ENCODE peak calls at places on chromosomes 11 and 22, in nine cellular contexts. One of them, this sample, is unnamed.

GRCh38 chr11:68471360-68472340 is 11.1 kb downstream of the PPP6R3 start:
- DNase-seq in stimulated activated CD4-positive, alpha-beta T cell treated with anti-CD3 and anti-CD28 coated beads, Interleukin-1b, Interleukin-23, amount 100 ng/mL, for 1 hour: no peak
- DNase-seq in neural progenitor cell: no peak
- DNase-seq in mesendoderm: no peak
- DNase-seq in EH: peak; percentile 48
- DNase-seq in memory B cell: no peak
- DNase-seq in cardiac fibroblast: peak; percentile 85
- DNase-seq in prostate gland: no peak
- DNase-seq in nephron progenitor cell: no peak
- DNase-seq in this sample: no peak

GRCh38 chr11:68146704-68147474 is 25.7 kb upstream of the CHKA start:
- DNase-seq in stimulated activated CD4-positive, alpha-beta T cell treated with anti-CD3 and anti-CD28 coated beads, Interleukin-1b, Interleukin-23, amount 100 ng/mL, for 1 hour: no peak
- DNase-seq in neural progenitor cell: no peak
- DNase-seq in mesendoderm: no peak
- DNase-seq in EH: peak; percentile 59
- DNase-seq in memory B cell: no peak
- DNase-seq in cardiac fibroblast: peak; percentile 22
- DNase-seq in prostate gland: peak; percentile 60
- DNase-seq in nephron progenitor cell: no peak
- DNase-seq in this sample: no peak

GRCh38 chr22:20887375-20887774 is 28.6 kb downstream of the SNAP29 start:
- DNase-seq in stimulated activated CD4-positive, alpha-beta T cell treated with anti-CD3 and anti-CD28 coated beads, Interleukin-1b, Interleukin-23, amount 100 ng/mL, for 1 hour: no peak
- DNase-seq in neural progenitor cell: no peak
- DNase-seq in mesendoderm: no peak
- DNase-seq in EH: peak; percentile 26
- DNase-seq in memory B cell: no peak
- DNase-seq in cardiac fibroblast: no peak
- DNase-seq in prostate gland: no peak
- DNase-seq in nephron progenitor cell: no peak
- DNase-seq in this sample: no peak

GRCh38 chr11:66720223-66720898 is 8.7 kb downstream of the SPTBN2 start:
- DNase-seq in stimulated activated CD4-positive, alpha-beta T cell treated with anti-CD3 and anti-CD28 coated beads, Interleukin-1b, Interleukin-23, amount 100 ng/mL, for 1 hour: no peak
- DNase-seq in neural progenitor cell: peak; percentile 79
- DNase-seq in mesendoderm: peak; percentile 93
- DNase-seq in EH: peak; percentile 54
- DNase-seq in memory B cell: no peak
- DNase-seq in cardiac fibroblast: no peak
- DNase-seq in prostate gland: peak; percentile 62
- DNase-seq in nephron progenitor cell: peak; percentile 78
- DNase-seq in this sample: no peak

GRCh38 chr22:38657248-38657909 is 941 bp downstream of the CBY1 start:
- DNase-seq in stimulated activated CD4-positive, alpha-beta T cell treated with anti-CD3 and anti-CD28 coated beads, Interleukin-1b, Interleukin-23, amount 100 ng/mL, for 1 hour: no peak
- DNase-seq in neural progenitor cell: peak; percentile 32
- DNase-seq in mesendoderm: peak; percentile 51
- DNase-seq in EH: peak; percentile 33
- DNase-seq in memory B cell: no peak
- DNase-seq in cardiac fibroblast: peak; percentile 10
- DNase-seq in prostate gland: no peak
- DNase-seq in nephron progenitor cell: peak; percentile 28
- DNase-seq in this sample: peak; percentile 62

GRCh38 chr11:119907122-119907933 is 178.3 kb upstream of the NECTIN1 start:
- DNase-seq in stimulated activated CD4-positive, alpha-beta T cell treated with anti-CD3 and anti-CD28 coated beads, Interleukin-1b, Interleukin-23, amount 100 ng/mL, for 1 hour: no peak
- DNase-seq in neural progenitor cell: no peak
- DNase-seq in mesendoderm: peak; percentile 48
- DNase-seq in EH: no peak
- DNase-seq in memory B cell: no peak
- DNase-seq in cardiac fibroblast: no peak
- DNase-seq in prostate gland: no peak
- DNase-seq in nephron progenitor cell: no peak
- DNase-seq in this sample: no peak

GRCh38 chr11:82229346-82229745 is 504.3 kb downstream of the FAM181B start:
- DNase-seq in stimulated activated CD4-positive, alpha-beta T cell treated with anti-CD3 and anti-CD28 coated beads, Interleukin-1b, Interleukin-23, amount 100 ng/mL, for 1 hour: no peak
- DNase-seq in neural progenitor cell: peak; percentile 40
- DNase-seq in mesendoderm: peak; percentile 53
- DNase-seq in EH: no peak
- DNase-seq in memory B cell: no peak
- DNase-seq in cardiac fibroblast: peak; percentile 25
- DNase-seq in prostate gland: no peak
- DNase-seq in nephron progenitor cell: no peak
- DNase-seq in this sample: no peak

GRCh38 chr11:12248330-12248729 is 129.0 kb upstream of the PARVA start:
- DNase-seq in stimulated activated CD4-positive, alpha-beta T cell treated with anti-CD3 and anti-CD28 coated beads, Interleukin-1b, Interleukin-23, amount 100 ng/mL, for 1 hour: no peak
- DNase-seq in neural progenitor cell: peak; percentile 29
- DNase-seq in mesendoderm: no peak
- DNase-seq in EH: peak; percentile 39
- DNase-seq in memory B cell: no peak
- DNase-seq in cardiac fibroblast: no peak
- DNase-seq in prostate gland: peak; percentile 88
- DNase-seq in nephron progenitor cell: no peak
- DNase-seq in this sample: no peak